ENCODE peak calls at places on chromosomes 1 and 21, in five cellular contexts. One of them, this sample, is unnamed.
A peak's percentile ranks its signal among the peaks of the same experiment; 100 is the strongest.

GRCh38 chr1:175823401-175823800 is 80.0 kb upstream of the TNR start:
- DNase-seq in Caco-2: no peak
- DNase-seq in osteocyte: no peak
- DNase-seq in mammary epithelial cell: peak; percentile 31
- DNase-seq in HepG2: no peak
- DNase-seq in this sample: peak; percentile 18

GRCh38 chr1:234408757-234409156 is 35.5 kb downstream of the COA6 start:
- DNase-seq in HepG2: no peak
- DNase-seq in mammary epithelial cell: no peak
- DNase-seq in Caco-2: no peak
- DNase-seq in osteocyte: no peak
- DNase-seq in this sample: no peak

GRCh38 chr1:76450229-76450628 is 375.7 kb downstream of the ST6GALNAC3 start:
- DNase-seq in osteocyte: no peak
- DNase-seq in HepG2: no peak
- DNase-seq in mammary epithelial cell: no peak
- DNase-seq in Caco-2: no peak
- DNase-seq in this sample: no peak

GRCh38 chr1:51666463-51666862 is 49.6 kb downstream of the OSBPL9 start:
- DNase-seq in HepG2: no peak
- DNase-seq in mammary epithelial cell: no peak
- DNase-seq in osteocyte: no peak
- DNase-seq in Caco-2: no peak
- DNase-seq in this sample: no peak

GRCh38 chr21:33752260-33752659 is 110.0 kb downstream of the ITSN1 start:
- DNase-seq in Caco-2: no peak
- DNase-seq in osteocyte: no peak
- DNase-seq in mammary epithelial cell: no peak
- DNase-seq in HepG2: no peak
- DNase-seq in this sample: no peak

GRCh38 chr1:15956150-15956549 is 19.8 kb downstream of the ZBTB17 start:
- DNase-seq in osteocyte: no peak
- DNase-seq in mammary epithelial cell: peak; percentile 33
- DNase-seq in HepG2: no peak
- DNase-seq in Caco-2: no peak
- DNase-seq in this sample: peak; percentile 49

GRCh38 chr21:15795533-15795932 is 65.8 kb downstream of the USP25 start:
- DNase-seq in mammary epithelial cell: no peak
- DNase-seq in HepG2: no peak
- DNase-seq in Caco-2: no peak
- DNase-seq in osteocyte: no peak
- DNase-seq in this sample: no peak

GRCh38 chr1:230286890-230287269 is 139.3 kb downstream of the PGBD5 start:
- DNase-seq in mammary epithelial cell: no peak
- DNase-seq in HepG2: no peak
- DNase-seq in osteocyte: no peak
- DNase-seq in Caco-2: no peak
- DNase-seq in this sample: no peak

GRCh38 chr1:110645962-110646735 is 28.6 kb downstream of the KCNA3 start:
- DNase-seq in mammary epithelial cell: peak; percentile 76
- DNase-seq in Caco-2: no peak
- DNase-seq in HepG2: no peak
- DNase-seq in osteocyte: no peak
- DNase-seq in this sample: peak; percentile 75

GRCh38 chr1:19676438-19676922 is 11.8 kb downstream of the HTR6 start:
- DNase-seq in HepG2: peak; percentile 38
- DNase-seq in osteocyte: no peak
- DNase-seq in mammary epithelial cell: peak; percentile 58
- DNase-seq in Caco-2: peak; percentile 58
- DNase-seq in this sample: peak; percentile 49

GRCh38 chr21:46022551-46023107 is 41.1 kb downstream of the COL6A1 start:
- DNase-seq in mammary epithelial cell: no peak
- DNase-seq in osteocyte: no peak
- DNase-seq in Caco-2: peak; percentile 55
- DNase-seq in HepG2: peak; percentile 6
- DNase-seq in this sample: no peak

GRCh38 chr1:11617314-11617713 is 36.9 kb downstream of the FBXO2 start:
- DNase-seq in HepG2: no peak
- DNase-seq in mammary epithelial cell: no peak
- DNase-seq in Caco-2: no peak
- DNase-seq in osteocyte: no peak
- DNase-seq in this sample: no peak

GRCh38 chr1:48405400-48405799 is 66.6 kb downstream of the SPATA6 start:
- DNase-seq in Caco-2: no peak
- DNase-seq in mammary epithelial cell: no peak
- DNase-seq in osteocyte: no peak
- DNase-seq in HepG2: no peak
- DNase-seq in this sample: no peak

GRCh38 chr1:242556276-242556675 is 31.8 kb upstream of the PLD5 start:
- DNase-seq in Caco-2: no peak
- DNase-seq in osteocyte: no peak
- DNase-seq in HepG2: no peak
- DNase-seq in mammary epithelial cell: peak; percentile 66
- DNase-seq in this sample: peak; percentile 4

GRCh38 chr1:20753589-20753988 is 21.1 kb upstream of the SH2D5 start:
- DNase-seq in mammary epithelial cell: peak; percentile 48
- DNase-seq in HepG2: no peak
- DNase-seq in Caco-2: no peak
- DNase-seq in osteocyte: no peak
- DNase-seq in this sample: peak; percentile 26

GRCh38 chr1:200081151-200081981 is 53.9 kb downstream of the NR5A2 start:
- DNase-seq in mammary epithelial cell: no peak
- DNase-seq in Caco-2: no peak
- DNase-seq in HepG2: no peak
- DNase-seq in osteocyte: no peak
- DNase-seq in this sample: no peak

GRCh38 chr1:208207388-208208131 is 36.6 kb downstream of the PLXNA2 start:
- DNase-seq in mammary epithelial cell: peak; percentile 99
- DNase-seq in HepG2: peak; percentile 84
- DNase-seq in osteocyte: no peak
- DNase-seq in Caco-2: no peak
- DNase-seq in this sample: peak; percentile 99

GRCh38 chr1:165560834-165561233 is 17.0 kb downstream of the LRRC52 start:
- DNase-seq in Caco-2: no peak
- DNase-seq in osteocyte: no peak
- DNase-seq in HepG2: no peak
- DNase-seq in mammary epithelial cell: no peak
- DNase-seq in this sample: no peak

GRCh38 chr1:229710746-229711145 is 84.7 kb downstream of the URB2 start:
- DNase-seq in osteocyte: no peak
- DNase-seq in HepG2: no peak
- DNase-seq in Caco-2: no peak
- DNase-seq in mammary epithelial cell: no peak
- DNase-seq in this sample: no peak

GRCh38 chr1:65174585-65174984 is 26.6 kb downstream of the AK4 start:
- DNase-seq in HepG2: no peak
- DNase-seq in mammary epithelial cell: peak; percentile 96
- DNase-seq in osteocyte: no peak
- DNase-seq in Caco-2: no peak
- DNase-seq in this sample: peak; percentile 96

GRCh38 chr1:59521456-59521855 is 224.6 kb downstream of the FGGY start:
- DNase-seq in Caco-2: no peak
- DNase-seq in mammary epithelial cell: no peak
- DNase-seq in osteocyte: no peak
- DNase-seq in HepG2: no peak
- DNase-seq in this sample: no peak

GRCh38 chr1:166489670-166490436 is 323.1 kb upstream of the FAM78B start:
- DNase-seq in Caco-2: peak; percentile 22
- DNase-seq in HepG2: peak; percentile 31
- DNase-seq in mammary epithelial cell: no peak
- DNase-seq in osteocyte: no peak
- DNase-seq in this sample: peak; percentile 32

GRCh38 chr1:193270996-193271395 is 84.6 kb upstream of the B3GALT2 start:
- DNase-seq in Caco-2: no peak
- DNase-seq in osteocyte: no peak
- DNase-seq in HepG2: no peak
- DNase-seq in mammary epithelial cell: peak; percentile 73
- DNase-seq in this sample: peak; percentile 66

GRCh38 chr1:52195161-52195560 is 53.3 kb downstream of the ZFYVE9 start:
- DNase-seq in osteocyte: no peak
- DNase-seq in Caco-2: no peak
- DNase-seq in HepG2: no peak
- DNase-seq in mammary epithelial cell: no peak
- DNase-seq in this sample: no peak

GRCh38 chr1:18009061-18009728 is 98.4 kb upstream of the IGSF21 start:
- DNase-seq in osteocyte: no peak
- DNase-seq in HepG2: no peak
- DNase-seq in mammary epithelial cell: no peak
- DNase-seq in Caco-2: no peak
- DNase-seq in this sample: no peak

GRCh38 chr21:31117046-31117916 is 79.0 kb upstream of the KRTAP19-8 start:
- DNase-seq in HepG2: no peak
- DNase-seq in mammary epithelial cell: peak; percentile 73
- DNase-seq in osteocyte: no peak
- DNase-seq in Caco-2: no peak
- DNase-seq in this sample: peak; percentile 86

GRCh38 chr1:198497326-198498220 is 42.9 kb downstream of the ATP6V1G3 start:
- DNase-seq in mammary epithelial cell: peak; percentile 28
- DNase-seq in HepG2: no peak
- DNase-seq in osteocyte: no peak
- DNase-seq in Caco-2: no peak
- DNase-seq in this sample: peak; percentile 55

GRCh38 chr1:182041615-182042014 is 19.9 kb downstream of the ZNF648 start:
- DNase-seq in HepG2: no peak
- DNase-seq in mammary epithelial cell: no peak
- DNase-seq in osteocyte: no peak
- DNase-seq in Caco-2: no peak
- DNase-seq in this sample: no peak

GRCh38 chr21:25127811-25128210 is 479.5 kb downstream of the MRPL39 start:
- DNase-seq in mammary epithelial cell: no peak
- DNase-seq in HepG2: no peak
- DNase-seq in osteocyte: no peak
- DNase-seq in Caco-2: no peak
- DNase-seq in this sample: no peak

GRCh38 chr21:31945576-31945975 is 72.8 kb downstream of the HUNK start:
- DNase-seq in mammary epithelial cell: no peak
- DNase-seq in Caco-2: no peak
- DNase-seq in HepG2: no peak
- DNase-seq in osteocyte: no peak
- DNase-seq in this sample: no peak

GRCh38 chr1:25922064-25922632 is 15.9 kb upstream of the STMN1 start:
- DNase-seq in mammary epithelial cell: no peak
- DNase-seq in HepG2: no peak
- DNase-seq in Caco-2: no peak
- DNase-seq in osteocyte: no peak
- DNase-seq in this sample: no peak

GRCh38 chr1:221979461-221980032 is 237.7 kb upstream of the DUSP10 start:
- DNase-seq in Caco-2: no peak
- DNase-seq in mammary epithelial cell: no peak
- DNase-seq in osteocyte: no peak
- DNase-seq in HepG2: peak; percentile 12
- DNase-seq in this sample: peak; percentile 23

GRCh38 chr1:211589782-211590721 is 11.1 kb upstream of the SLC30A1 start:
- DNase-seq in HepG2: no peak
- DNase-seq in mammary epithelial cell: peak; percentile 26
- DNase-seq in Caco-2: no peak
- DNase-seq in osteocyte: no peak
- DNase-seq in this sample: peak; percentile 73

GRCh38 chr1:160260436-160261382 is 1.6 kb downstream of the DCAF8 start:
- DNase-seq in Caco-2: peak; percentile 5
- DNase-seq in HepG2: peak; percentile 16
- DNase-seq in osteocyte: no peak
- DNase-seq in mammary epithelial cell: peak; percentile 61
- DNase-seq in this sample: peak; percentile 31

GRCh38 chr1:201707027-201707426 is 121.9 kb upstream of the IPO9 start:
- DNase-seq in mammary epithelial cell: no peak
- DNase-seq in Caco-2: no peak
- DNase-seq in osteocyte: no peak
- DNase-seq in HepG2: no peak
- DNase-seq in this sample: no peak

GRCh38 chr1:246947255-246947654 is 15.5 kb upstream of the AHCTF1 start:
- DNase-seq in Caco-2: no peak
- DNase-seq in osteocyte: no peak
- DNase-seq in HepG2: peak; percentile 92
- DNase-seq in mammary epithelial cell: peak; percentile 35
- DNase-seq in this sample: peak; percentile 18

GRCh38 chr1:67148516-67149178 is 13.9 kb upstream of the C1orf141 start:
- DNase-seq in osteocyte: no peak
- DNase-seq in mammary epithelial cell: peak; percentile 50
- DNase-seq in HepG2: no peak
- DNase-seq in Caco-2: no peak
- DNase-seq in this sample: no peak

GRCh38 chr1:84851839-84852238 is 41.2 kb downstream of the LPAR3 start:
- DNase-seq in HepG2: no peak
- DNase-seq in Caco-2: no peak
- DNase-seq in mammary epithelial cell: peak; percentile 88
- DNase-seq in osteocyte: no peak
- DNase-seq in this sample: peak; percentile 92

DNA sequence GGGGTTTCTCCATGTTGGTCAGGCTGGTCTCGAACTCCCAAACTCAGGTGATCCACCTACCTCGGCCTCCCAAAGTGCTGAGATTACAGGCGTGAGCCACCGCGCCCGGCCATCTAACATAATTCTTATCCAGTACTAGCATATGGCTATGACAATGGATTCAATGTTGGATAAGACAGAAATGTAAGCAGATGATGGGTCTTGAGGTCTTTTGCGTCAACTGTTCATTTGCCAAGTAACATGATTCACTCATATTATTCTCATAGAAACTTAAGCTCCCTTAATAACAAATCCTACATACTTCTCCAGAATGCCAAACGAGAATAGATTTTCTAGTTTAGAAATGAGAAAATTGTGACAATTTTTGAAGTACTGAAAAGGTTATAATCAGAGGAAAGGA is 170.3 kb downstream of the RGS7 start:
- DNase-seq in HepG2: no peak
- DNase-seq in osteocyte: no peak
- DNase-seq in Caco-2: no peak
- DNase-seq in mammary epithelial cell: no peak
- DNase-seq in this sample: no peak
- TF ChIP-seq CTCF in HepG2: no peak
- TF ChIP-seq CTCF in osteocyte: no peak
- TF ChIP-seq CTCF in Caco-2: no peak
- TF ChIP-seq CTCF in mammary epithelial cell: no peak
- TF ChIP-seq CTCF in this sample: no peak

GRCh38 chr1:162276493-162276892 is 100.2 kb downstream of the SPATA46 start:
- DNase-seq in mammary epithelial cell: peak; percentile 16
- DNase-seq in HepG2: peak; percentile 50
- DNase-seq in Caco-2: peak; percentile 48
- DNase-seq in osteocyte: no peak
- DNase-seq in this sample: peak; percentile 35
- TF ChIP-seq CTCF in mammary epithelial cell: peak; percentile 57
- TF ChIP-seq CTCF in HepG2: peak; percentile 69
- TF ChIP-seq CTCF in Caco-2: peak; percentile 51
- TF ChIP-seq CTCF in osteocyte: peak; percentile 54
- TF ChIP-seq CTCF in this sample: peak; percentile 17

GRCh38 chr1:112727716-112728115 is 12.6 kb upstream of the PPM1J start:
- DNase-seq in HepG2: no peak
- DNase-seq in Caco-2: peak; percentile 33
- DNase-seq in mammary epithelial cell: no peak
- DNase-seq in osteocyte: no peak
- DNase-seq in this sample: no peak
- TF ChIP-seq CTCF in HepG2: no peak
- TF ChIP-seq CTCF in Caco-2: no peak
- TF ChIP-seq CTCF in mammary epithelial cell: peak; percentile 34
- TF ChIP-seq CTCF in osteocyte: no peak
- TF ChIP-seq CTCF in this sample: no peak

GRCh38 chr1:245493029-245493428 is 338.2 kb downstream of the KIF26B start:
- DNase-seq in osteocyte: no peak
- DNase-seq in HepG2: peak; percentile 26
- DNase-seq in mammary epithelial cell: no peak
- DNase-seq in Caco-2: peak; percentile 17
- DNase-seq in this sample: no peak
- TF ChIP-seq CTCF in osteocyte: no peak
- TF ChIP-seq CTCF in HepG2: no peak
- TF ChIP-seq CTCF in mammary epithelial cell: no peak
- TF ChIP-seq CTCF in Caco-2: peak; percentile 22
- TF ChIP-seq CTCF in this sample: no peak

GRCh38 chr1:156465747-156466365 is 34.7 kb downstream of the MEF2D start:
- DNase-seq in Caco-2: no peak
- DNase-seq in mammary epithelial cell: no peak
- DNase-seq in HepG2: peak; percentile 17
- DNase-seq in osteocyte: no peak
- DNase-seq in this sample: no peak
- TF ChIP-seq CTCF in Caco-2: no peak
- TF ChIP-seq CTCF in mammary epithelial cell: peak; percentile 13
- TF ChIP-seq CTCF in HepG2: peak; percentile 59
- TF ChIP-seq CTCF in osteocyte: peak; percentile 34
- TF ChIP-seq CTCF in this sample: peak; percentile 13